ENCODE peak calls at places on chromosomes 3 and 15, in ten cellular contexts. Q, G, T, R, A, P, W, N, Z and U are unnamed samples.

GRCh38 chr15:79985571-79985970 is 14.6 kb upstream of the BCL2A1 start:
- DNase-seq in W (no peak), R (no peak), N (no peak), P (no peak), A (no peak), T (no peak), Z (no peak), Q (no peak), G (no peak), U (peak)

GRCh38 chr3:25097023-25097422 is 331.0 kb upstream of the RARB start:
- DNase-seq in W (no peak), N (no peak), G (no peak), A (no peak), P (no peak), R (no peak), Q (no peak), T (no peak), Z (no peak), U (no peak)

GRCh38 chr3:52723935-52724334 is 18.0 kb downstream of the SPCS1 start:
- DNase-seq in T (no peak), A (no peak), N (no peak), Z (no peak), P (no peak), W (no peak), R (no peak), Q (no peak), G (no peak), U (no peak)

GRCh38 chr15:73196113-73196512 is 143.8 kb downstream of the NEO1 start:
- DNase-seq in P (no peak), G (no peak), R (no peak), A (no peak), Z (no peak), T (no peak), N (no peak), W (no peak), Q (no peak), U (no peak)

GRCh38 chr3:162569314-162569713 is 1072.7 kb downstream of the OTOL1 start:
- DNase-seq in R (no peak), A (no peak), G (no peak), W (no peak), Q (no peak), Z (peak), N (no peak), P (no peak), T (no peak), U (no peak)

GRCh38 chr15:83846847-83847246 is 192.9 kb downstream of the ADAMTSL3 start:
- DNase-seq in T (peak), Q (no peak), N (peak), G (peak), Z (peak), P (peak), W (no peak), A (no peak), R (peak), U (peak)

GRCh38 chr3:165642761-165643432 is 194.3 kb downstream of the BCHE start:
- DNase-seq in R (peak), W (no peak), Z (peak), G (peak), A (no peak), Q (no peak), T (peak), P (peak), N (peak), U (peak)

GRCh38 chr3:115071611-115072010 is 75.5 kb downstream of the ZBTB20 start:
- DNase-seq in Z (no peak), R (peak), W (no peak), G (no peak), A (no peak), N (peak), T (no peak), Q (no peak), P (peak), U (peak)

GRCh38 chr3:107644631-107645030 is 121.9 kb downstream of the BBX start:
- DNase-seq in A (no peak), T (no peak), Z (peak), N (no peak), G (peak), P (peak), Q (no peak), W (no peak), R (no peak), U (no peak)

GRCh38 chr3:140288575-140288974 is 353.6 kb downstream of the CLSTN2 start:
- DNase-seq in W (no peak), P (peak), R (no peak), T (no peak), A (no peak), N (peak), Q (no peak), G (peak), Z (peak), U (no peak)

GRCh38 chr3:113623324-113623723 is 73.1 kb downstream of the USF3 start:
- DNase-seq in A (no peak), P (no peak), Z (peak), W (no peak), T (no peak), Q (no peak), G (no peak), N (no peak), R (no peak), U (peak)

GRCh38 chr3:127226946-127227842 is 34.3 kb downstream of the PRR23E start:
- DNase-seq in G (peak), Q (no peak), A (no peak), W (no peak), P (no peak), N (peak), R (no peak), T (no peak), Z (no peak), U (no peak)

GRCh38 chr3:194344012-194344411 is 7.1 kb downstream of the CPN2 start:
- DNase-seq in A (no peak), Z (peak), R (no peak), Q (peak), P (peak), G (peak), W (peak), T (peak), N (no peak), U (peak)

GRCh38 chr15:83657549-83657948 is 3.6 kb downstream of the ADAMTSL3 start:
- DNase-seq in R (no peak), Q (no peak), A (no peak), N (no peak), G (no peak), T (no peak), W (no peak), Z (no peak), P (no peak), U (no peak)

GRCh38 chr3:8987673-8988655 is 24.7 kb upstream of the RAD18 start:
- DNase-seq in A (no peak), P (peak), W (peak), R (no peak), T (peak), G (peak), Z (peak), N (peak), Q (peak), U (peak)

GRCh38 chr3:23805881-23806321 is at the start of gene UBE2E1:
- DNase-seq in P (peak), G (peak), Q (peak), R (peak), T (peak), N (peak), W (peak), Z (peak), A (peak), U (peak)

GRCh38 chr3:195102609-195103467 is 168.1 kb downstream of the XXYLT1 start:
- DNase-seq in Q (peak), R (peak), Z (peak), W (no peak), P (peak), A (no peak), T (peak), N (peak), G (peak), U (peak)

GRCh38 chr3:74614133-74614967 is at the start of gene CNTN3:
- DNase-seq in Z (no peak), R (no peak), W (peak), P (peak), G (no peak), A (no peak), Q (peak), N (peak), T (no peak), U (no peak)

GRCh38 chr15:63576441-63576840 is 20.7 kb upstream of the FBXL22 start:
- DNase-seq in R (no peak), Z (no peak), Q (no peak), P (no peak), N (no peak), A (no peak), T (no peak), G (no peak), W (no peak), U (no peak)

GRCh38 chr15:86615411-86615810 is 535.7 kb downstream of the AGBL1 start:
- DNase-seq in A (no peak), W (no peak), G (no peak), R (no peak), N (no peak), P (no peak), Z (no peak), T (no peak), Q (no peak), U (no peak)

GRCh38 chr3:53495091-53495517 is 693 bp downstream of the CACNA1D start:
- DNase-seq in W (peak), A (no peak), R (no peak), Z (no peak), P (no peak), N (no peak), T (no peak), Q (no peak), G (no peak), U (no peak)

GRCh38 chr3:72699631-72700030 is 148.6 kb downstream of the SHQ1 start:
- DNase-seq in G (no peak), W (no peak), T (no peak), R (no peak), P (no peak), N (no peak), Q (no peak), Z (no peak), A (no peak), U (no peak)

GRCh38 chr3:177483182-177483967 is 286.1 kb upstream of the TBL1XR1 start:
- DNase-seq in Z (peak), G (peak), T (no peak), W (no peak), N (no peak), A (no peak), R (no peak), Q (no peak), P (no peak), U (no peak)
- TF ChIP-seq CTCF in Z (peak), G (peak), T (no peak), W (peak), N (no peak), A (no peak), R (no peak), Q (peak), P (peak), U (peak)

GRCh38 chr3:14423197-14423743 is 20.9 kb downstream of the SLC6A6 start:
- DNase-seq in Z (peak), P (peak), W (no peak), R (no peak), N (no peak), Q (no peak), T (no peak), G (peak), A (no peak), U (peak)
- H3K4me3 ChIP-seq in Z (no peak), P (no peak), W (no peak), R (no peak), N (no peak), Q (no peak), T (no peak), G (no peak), A (no peak), U (no peak)

GRCh38 chr15:40307421-40308165 is at the start of gene PLCB2:
- DNase-seq in W (no peak), P (no peak), N (no peak), T (no peak), A (no peak), Z (no peak), R (no peak), G (no peak), Q (peak), U (peak)
- TF ChIP-seq CTCF in W (peak), P (peak), N (peak), T (no peak), A (no peak), Z (peak), R (peak), G (peak), Q (peak), U (peak)

GRCh38 chr15:31346367-31347066 is 19.9 kb downstream of the KLF13 start:
- DNase-seq in W (no peak), A (no peak), P (no peak), N (no peak), R (no peak), Z (no peak), T (no peak), G (no peak), Q (peak), U (no peak)
- H3K4me3 ChIP-seq in W (no peak), A (peak), P (no peak), N (no peak), R (no peak), Z (no peak), T (no peak), G (no peak), Q (peak), U (no peak)

DNA sequence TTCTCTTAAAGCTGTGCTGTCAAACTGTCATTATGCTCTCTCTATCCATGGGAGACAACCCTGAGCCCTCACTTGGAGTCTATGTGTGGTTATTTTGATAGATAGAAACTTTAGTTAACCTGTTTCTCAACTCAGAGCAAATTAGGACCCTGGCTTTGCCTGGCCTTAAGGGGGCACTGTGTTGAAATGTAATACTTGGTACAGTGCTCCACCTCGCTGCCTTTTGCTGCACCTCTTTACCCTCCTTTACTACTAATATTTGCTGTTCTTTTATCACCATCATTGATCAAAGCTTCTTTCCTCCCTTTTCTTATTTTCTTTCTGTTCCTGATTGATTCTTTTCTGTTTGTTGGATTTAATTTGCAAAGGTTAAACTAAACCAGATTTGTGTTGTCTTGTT is 34.3 kb downstream of the STT3B start:
- DNase-seq in Q (no peak), A (no peak), Z (peak), R (no peak), N (no peak), G (no peak), P (no peak), T (no peak), W (peak), U (no peak)
- TF ChIP-seq CTCF in Q (peak), A (no peak), Z (no peak), R (peak), N (peak), G (peak), P (peak), T (no peak), W (peak), U (peak)

GRCh38 chr3:44968447-44968858 is 7.5 kb downstream of the ZDHHC3 start:
- DNase-seq in T (no peak), W (no peak), N (no peak), P (no peak), Q (no peak), A (no peak), R (no peak), Z (no peak), G (no peak), U (no peak)

GRCh38 chr3:44970916-44971490 is 5.0 kb downstream of the ZDHHC3 start:
- DNase-seq in Q (no peak), R (no peak), A (no peak), G (peak), Z (peak), T (no peak), P (no peak), N (no peak), W (no peak), U (no peak)

GRCh38 chr3:44969170-44969569 is 6.8 kb downstream of the ZDHHC3 start:
- DNase-seq in G (no peak), Z (no peak), P (no peak), R (no peak), N (no peak), W (no peak), A (peak), Q (no peak), T (no peak), U (no peak)

GRCh38 chr3:44966795-44967278 is 9.1 kb downstream of the ZDHHC3 start:
- DNase-seq in P (peak), T (no peak), A (peak), R (no peak), G (peak), Z (peak), N (peak), Q (no peak), W (no peak), U (no peak)

DNA sequence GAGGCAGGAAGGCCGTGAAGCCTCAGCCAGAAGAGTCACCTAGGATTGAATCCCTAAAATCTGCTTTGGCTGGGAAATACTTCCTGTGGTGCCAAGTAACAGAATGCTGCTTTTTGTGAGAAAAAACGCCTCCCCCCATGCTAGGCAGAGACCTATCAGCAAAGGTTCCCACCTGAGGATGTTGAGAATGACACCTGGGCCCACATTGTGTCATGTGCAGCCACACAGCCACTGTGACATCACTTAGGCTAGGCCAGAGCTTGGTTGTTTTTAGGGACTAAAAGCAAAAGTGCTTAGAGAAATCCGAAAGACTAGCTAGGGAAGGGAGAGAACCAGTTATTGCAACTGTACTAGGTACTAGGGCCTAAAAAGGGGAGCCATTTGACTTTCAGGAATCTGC is 6.2 kb downstream of the ZDHHC3 start:
- DNase-seq in W (no peak), A (peak), N (no peak), G (no peak), R (no peak), Z (no peak), P (no peak), T (no peak), Q (no peak), U (no peak)
- H3K4me3 ChIP-seq in W (no peak), A (no peak), N (no peak), G (no peak), R (no peak), Z (no peak), P (no peak), T (no peak), Q (no peak), U (no peak)

DNA sequence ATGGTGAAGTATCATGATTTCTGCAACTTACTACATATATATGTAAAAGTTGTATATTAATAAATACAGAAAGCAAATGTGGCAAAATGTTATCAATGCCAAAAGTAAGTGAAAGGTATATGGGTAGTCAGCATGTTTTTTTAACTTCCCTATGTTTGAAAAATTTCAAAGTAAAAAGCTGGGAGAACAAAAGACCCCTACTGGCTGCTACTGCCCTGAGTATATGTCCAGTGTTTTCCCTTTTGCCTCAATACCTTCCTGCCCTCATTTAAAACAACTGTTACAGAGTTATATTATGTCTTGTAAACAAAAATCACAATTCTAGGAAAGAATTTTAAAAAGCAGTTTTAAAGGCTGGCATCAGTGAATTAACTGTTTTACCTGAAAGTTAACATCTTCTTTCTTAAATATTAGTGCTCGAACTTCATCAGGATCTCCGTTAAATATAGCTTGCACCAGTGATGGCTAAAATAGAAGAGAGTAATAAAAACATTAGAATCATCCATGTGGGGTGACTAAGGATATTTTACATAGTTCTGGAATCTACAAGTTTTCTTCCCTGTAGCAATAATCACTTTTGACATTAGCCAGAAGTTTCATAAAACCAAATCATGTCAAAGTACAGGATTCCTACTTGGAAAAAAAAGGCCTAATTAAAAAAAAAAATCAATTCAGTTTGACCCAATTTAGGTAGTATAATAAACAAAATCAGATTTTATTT is 2.8 kb downstream of the ANKRD28 start:
- DNase-seq in P (peak), T (no peak), Q (no peak), G (no peak), W (no peak), Z (no peak), R (no peak), A (no peak), N (peak), U (peak)
- TF ChIP-seq CTCF in P (peak), T (no peak), Q (no peak), G (no peak), W (peak), Z (no peak), R (no peak), A (no peak), N (peak), U (peak)

DNA sequence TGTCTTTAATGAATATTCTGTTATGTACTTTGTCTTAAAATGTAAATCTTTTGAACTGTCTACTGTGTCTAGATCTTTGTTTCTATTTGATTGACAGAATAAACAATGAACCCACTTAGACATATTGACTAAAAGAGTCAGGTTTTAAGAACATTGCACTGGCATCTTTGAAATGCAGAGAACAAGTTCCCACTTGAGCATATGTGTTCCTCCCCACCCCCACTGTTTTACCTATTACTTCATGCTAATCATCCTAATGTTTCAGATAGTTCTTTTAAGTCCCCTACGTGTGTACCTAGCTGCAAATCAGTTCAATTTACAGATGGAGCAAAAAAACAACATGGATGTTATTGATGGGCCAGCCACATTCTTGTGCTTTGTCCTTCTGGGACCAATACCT is 11.7 kb upstream of the TCF12 start:
- DNase-seq in G (peak), W (no peak), P (no peak), T (no peak), Z (peak), R (no peak), A (no peak), Q (no peak), N (no peak), U (no peak)
- H3K4me3 ChIP-seq in G (no peak), W (no peak), P (no peak), T (no peak), Z (no peak), R (no peak), A (no peak), Q (no peak), N (no peak), U (no peak)